ENCODE peak calls at places on chromosome 15, in seven cellular contexts. S is cardiac fibroblast, T is RWPE2, I is GM23338, G is brain microvascular endothelial cell, P is GM12865, X is heart right ventricle. W is an unnamed sample.

GRCh38 chr15:92886229-92886628 is 13.9 kb upstream of the CHD2 start:
- DNase-seq in S (no peak), T (no peak), I (no peak), G (no peak), P (no peak), X (no peak), W (no peak)

GRCh38 chr15:69668049-69668705 is 215.6 kb downstream of the RPLP1 start:
- DNase-seq in S (no peak), T (no peak), I (no peak), G (no peak), P (peak), X (no peak), W (no peak)

GRCh38 chr15:60373327-60373726 is 24.5 kb downstream of the ANXA2 start:
- DNase-seq in S (no peak), T (no peak), I (no peak), G (no peak), P (no peak), X (no peak), W (no peak)

GRCh38 chr15:57235865-57236264 is 140.4 kb upstream of the CGNL1 start:
- DNase-seq in S (peak), T (no peak), I (peak), G (peak), P (no peak), X (no peak), W (no peak)

GRCh38 chr15:49769225-49769624 is 148.4 kb downstream of the DTWD1 start:
- DNase-seq in S (no peak), T (no peak), I (no peak), G (no peak), P (no peak), X (no peak), W (no peak)

GRCh38 chr15:67838789-67839332 is 984 bp downstream of the RNU6-1 start:
- DNase-seq in S (peak), T (peak), I (peak), G (no peak), P (no peak), X (no peak), W (no peak)

GRCh38 chr15:101048191-101049011 is 129.2 kb downstream of the LRRK1 start:
- DNase-seq in S (no peak), T (peak), I (no peak), G (no peak), P (no peak), X (peak), W (no peak)

GRCh38 chr15:63491979-63492378 is 12.4 kb upstream of the USP3 start:
- DNase-seq in S (peak), T (no peak), I (no peak), G (peak), P (no peak), X (no peak), W (no peak)

GRCh38 chr15:59296181-59296617 is 76.5 kb downstream of the MYO1E start:
- DNase-seq in S (peak), T (no peak), I (no peak), G (peak), P (no peak), X (no peak), W (no peak)

GRCh38 chr15:57444877-57445513 is 68.7 kb downstream of the CGNL1 start:
- DNase-seq in S (peak), T (no peak), I (no peak), G (no peak), P (no peak), X (no peak), W (no peak)

GRCh38 chr15:26842391-26842790 is 24.5 kb upstream of the GABRA5 start:
- DNase-seq in S (no peak), T (no peak), I (peak), G (no peak), P (no peak), X (no peak), W (no peak)

GRCh38 chr15:96070636-96071035 is 259.9 kb upstream of the NR2F2 start:
- DNase-seq in S (no peak), T (no peak), I (no peak), G (peak), P (no peak), X (no peak), W (no peak)

GRCh38 chr15:76799760-76800159 is 105.4 kb downstream of the SCAPER start:
- DNase-seq in S (peak), T (no peak), I (no peak), G (peak), P (no peak), X (no peak), W (no peak)

GRCh38 chr15:58331562-58331902 is 100.3 kb upstream of the LIPC start:
- DNase-seq in S (no peak), T (no peak), I (no peak), G (no peak), P (no peak), X (no peak), W (no peak)

GRCh38 chr15:70659662-70660061 is 103.7 kb downstream of the UACA start:
- DNase-seq in S (no peak), T (no peak), I (no peak), G (no peak), P (no peak), X (no peak), W (no peak)

GRCh38 chr15:63583027-63583426 is 14.2 kb upstream of the FBXL22 start:
- DNase-seq in S (peak), T (no peak), I (no peak), G (peak), P (no peak), X (no peak), W (no peak)

GRCh38 chr15:78396976-78397375 is 41.0 kb upstream of the IREB2 start:
- DNase-seq in S (peak), T (peak), I (peak), G (no peak), P (no peak), X (no peak), W (no peak)

GRCh38 chr15:58383876-58384275 is 47.9 kb upstream of the LIPC start:
- DNase-seq in S (no peak), T (no peak), I (peak), G (no peak), P (no peak), X (no peak), W (no peak)

GRCh38 chr15:55319537-55320325 is 709 bp downstream of the PIGB start:
- DNase-seq in S (peak), T (no peak), I (no peak), G (no peak), P (peak), X (no peak), W (peak)

GRCh38 chr15:64507845-64508244 is 47.5 kb downstream of the ZNF609 start:
- DNase-seq in S (no peak), T (no peak), I (no peak), G (no peak), P (no peak), X (no peak), W (no peak)

GRCh38 chr15:69782809-69783208 is 314.9 kb downstream of the TLE3 start:
- DNase-seq in S (no peak), T (no peak), I (no peak), G (no peak), P (no peak), X (no peak), W (no peak)

GRCh38 chr15:83845230-83845629 is 191.3 kb downstream of the ADAMTSL3 start:
- DNase-seq in S (peak), T (no peak), I (no peak), G (peak), P (no peak), X (no peak), W (no peak)

GRCh38 chr15:59457103-59457502 is 19.1 kb downstream of the FAM81A start:
- DNase-seq in S (no peak), T (no peak), I (no peak), G (no peak), P (no peak), X (no peak), W (no peak)

GRCh38 chr15:47870956-47871625 is 153.8 kb downstream of the SEMA6D start:
- DNase-seq in S (peak), T (no peak), I (no peak), G (peak), P (no peak), X (no peak), W (no peak)

GRCh38 chr15:81002254-81003022 is 1.7 kb downstream of the TLNRD1 start:
- DNase-seq in S (no peak), T (peak), I (peak), G (no peak), P (peak), X (peak), W (peak)

GRCh38 chr15:63672369-63672768 is 75.2 kb downstream of the FBXL22 start:
- DNase-seq in S (no peak), T (no peak), I (no peak), G (no peak), P (no peak), X (no peak), W (no peak)

GRCh38 chr15:78390823-78391222 is 47.2 kb upstream of the IREB2 start:
- DNase-seq in S (no peak), T (peak), I (no peak), G (no peak), P (no peak), X (no peak), W (no peak)

GRCh38 chr15:78990278-78990677 is 45.4 kb upstream of the CTSH start:
- DNase-seq in S (no peak), T (no peak), I (no peak), G (no peak), P (no peak), X (no peak), W (no peak)

GRCh38 chr15:52100807-52101206 is 11.8 kb downstream of the BCL2L10 start:
- DNase-seq in S (peak), T (peak), I (no peak), G (peak), P (peak), X (peak), W (peak)

GRCh38 chr15:80367094-80367493 is 37.1 kb upstream of the ARNT2 start:
- DNase-seq in S (peak), T (no peak), I (peak), G (peak), P (peak), X (no peak), W (no peak)

GRCh38 chr15:29490747-29491471 is 221.3 kb upstream of the NSMCE3 start:
- DNase-seq in S (no peak), T (no peak), I (no peak), G (no peak), P (no peak), X (no peak), W (no peak)

GRCh38 chr15:64151727-64152506 is at the start of gene SNX22:
- DNase-seq in S (no peak), T (no peak), I (peak), G (no peak), P (peak), X (no peak), W (peak)

GRCh38 chr15:90871097-90871715 is 2.8 kb downstream of the FURIN start:
- DNase-seq in S (peak), T (no peak), I (peak), G (peak), P (peak), X (no peak), W (peak)

GRCh38 chr15:51483520-51483919 is 139.1 kb downstream of the DMXL2 start:
- DNase-seq in S (no peak), T (no peak), I (no peak), G (no peak), P (no peak), X (no peak), W (no peak)

GRCh38 chr15:87764461-87765236 is 491.9 kb downstream of the NTRK3 start:
- DNase-seq in S (peak), T (no peak), I (peak), G (peak), P (no peak), X (no peak), W (no peak)

GRCh38 chr15:60788514-60789091 is 309.7 kb upstream of the ICE2 start:
- DNase-seq in S (no peak), T (no peak), I (no peak), G (no peak), P (no peak), X (no peak), W (no peak)

GRCh38 chr15:70023769-70024491 is 73.8 kb downstream of the TLE3 start:
- DNase-seq in S (peak), T (no peak), I (no peak), G (peak), P (peak), X (peak), W (no peak)

GRCh38 chr15:22811640-22812039 is 25.2 kb downstream of the NIPA1 start:
- DNase-seq in S (peak), T (peak), I (peak), G (no peak), P (no peak), X (no peak), W (no peak)

GRCh38 chr15:38868326-38869114 is 303.9 kb upstream of the RASGRP1 start:
- DNase-seq in S (peak), T (peak), I (no peak), G (peak), P (no peak), X (no peak), W (no peak)
- TF ChIP-seq CTCF in S (no peak), T (no peak), I (no peak), G (no peak), P (no peak), X (no peak), W (no peak)

GRCh38 chr15:99443056-99443756 is 122.6 kb upstream of the MEF2A start:
- DNase-seq in S (no peak), T (peak), I (no peak), G (no peak), P (no peak), X (no peak), W (no peak)
- H3K4me3 ChIP-seq in S (no peak), T (no peak), I (no peak), G (no peak), P (no peak), X (peak), W (no peak)

DNA sequence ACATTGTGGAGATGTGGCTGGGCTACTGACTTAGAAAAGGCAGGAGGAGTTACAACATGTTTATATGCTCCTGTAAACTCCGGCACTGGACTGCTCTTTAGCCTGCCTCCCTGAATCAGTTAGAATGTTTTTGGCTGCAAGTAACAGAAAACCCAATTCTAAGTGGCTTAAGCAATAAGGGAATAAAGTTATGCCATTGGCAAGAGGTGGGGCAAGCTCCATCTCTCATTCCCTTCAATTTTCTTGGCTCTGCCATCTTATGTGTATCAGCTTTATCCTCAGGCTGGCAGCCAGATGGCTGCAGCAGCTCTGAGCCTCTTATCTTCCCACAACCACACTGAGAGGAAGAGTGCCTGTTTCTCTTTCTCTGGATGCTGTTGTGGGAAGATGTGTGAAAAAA is 22.4 kb upstream of the MEIS2 start:
- DNase-seq in S (no peak), T (no peak), I (no peak), G (no peak), P (no peak), X (no peak), W (no peak)
- TF ChIP-seq CTCF in S (no peak), T (no peak), I (no peak), G (no peak), P (no peak), X (no peak), W (no peak)

GRCh38 chr15:31399544-31400171 is 73.0 kb downstream of the KLF13 start:
- DNase-seq in S (peak), T (no peak), I (no peak), G (peak), P (peak), X (no peak), W (no peak)

GRCh38 chr15:31398677-31399260 is 72.1 kb downstream of the KLF13 start:
- DNase-seq in S (no peak), T (no peak), I (no peak), G (no peak), P (no peak), X (no peak), W (no peak)

GRCh38 chr15:31397851-31398661 is 71.4 kb downstream of the KLF13 start:
- DNase-seq in S (no peak), T (peak), I (peak), G (no peak), P (no peak), X (no peak), W (no peak)

GRCh38 chr15:31400222-31400927 is 73.7 kb downstream of the KLF13 start:
- DNase-seq in S (peak), T (no peak), I (no peak), G (no peak), P (no peak), X (no peak), W (no peak)

GRCh38 chr15:31396881-31397560 is 70.4 kb downstream of the KLF13 start:
- DNase-seq in S (peak), T (peak), I (peak), G (peak), P (no peak), X (peak), W (no peak)
- H3K4me3 ChIP-seq in S (no peak), T (no peak), I (peak), G (peak), P (no peak), X (peak), W (no peak)

GRCh38 chr15:65964792-65965433 is 95.6 kb downstream of the RAB11A start:
- DNase-seq in S (no peak), T (no peak), I (no peak), G (no peak), P (no peak), X (no peak), W (no peak)

GRCh38 chr15:65963358-65963757 is 94.1 kb downstream of the RAB11A start:
- DNase-seq in S (no peak), T (no peak), I (no peak), G (no peak), P (no peak), X (no peak), W (no peak)

GRCh38 chr15:65963911-65964482 is 94.7 kb downstream of the RAB11A start:
- DNase-seq in S (no peak), T (no peak), I (no peak), G (no peak), P (no peak), X (no peak), W (no peak)

GRCh38 chr15:65960586-65960985 is 91.3 kb downstream of the RAB11A start:
- DNase-seq in S (no peak), T (no peak), I (no peak), G (no peak), P (no peak), X (no peak), W (no peak)

GRCh38 chr15:65962187-65962586 is 92.9 kb downstream of the RAB11A start:
- DNase-seq in S (peak), T (no peak), I (no peak), G (no peak), P (no peak), X (no peak), W (no peak)
- TF ChIP-seq CTCF in S (peak), T (peak), I (no peak), G (no peak), P (no peak), X (peak), W (no peak)

GRCh38 chr15:72068826-72069225 is 49.1 kb downstream of the MYO9A start:
- DNase-seq in S (no peak), T (no peak), I (no peak), G (no peak), P (no peak), X (no peak), W (no peak)

GRCh38 chr15:72074335-72075060 is 43.5 kb downstream of the MYO9A start:
- DNase-seq in S (no peak), T (no peak), I (no peak), G (no peak), P (no peak), X (no peak), W (no peak)

GRCh38 chr15:72070817-72071447 is 47.0 kb downstream of the MYO9A start:
- DNase-seq in S (no peak), T (no peak), I (no peak), G (no peak), P (no peak), X (no peak), W (no peak)
- H3K4me3 ChIP-seq in S (no peak), T (no peak), I (no peak), G (no peak), P (no peak), X (no peak), W (no peak)

W was measured in GM06990.